ENCODE peak calls at places on chromosomes 7 and 10, in ten cellular contexts. One of them, this sample, is unnamed.

GRCh38 chr10:15543994-15544393 is 172.9 kb upstream of the FAM171A1 start:
- DNase-seq in AG04449: no peak
- DNase-seq in ELR: no peak
- DNase-seq in activated CD4-positive, alpha-beta T cell treated with anti-CD3 and anti-CD28 coated beads, Interleukin-2, amount 50 U/mL, for 24 hours: no peak
- DNase-seq in KG1: no peak
- DNase-seq in thyroid gland: no peak
- DNase-seq in heart left ventricle: no peak
- DNase-seq in smooth muscle cell of the brain vasculature: no peak
- DNase-seq in Right ventricle myocardium inferior: no peak
- DNase-seq in NCI-H748 treated with DMSO at 0.1 percent for 48 hours: no peak
- DNase-seq in this sample: no peak

GRCh38 chr7:48139461-48139860 is 31.8 kb upstream of the ABCA13 start:
- DNase-seq in Right ventricle myocardium inferior: no peak
- DNase-seq in heart left ventricle: no peak
- DNase-seq in KG1: no peak
- DNase-seq in AG04449: no peak
- DNase-seq in smooth muscle cell of the brain vasculature: no peak
- DNase-seq in thyroid gland: no peak
- DNase-seq in activated CD4-positive, alpha-beta T cell treated with anti-CD3 and anti-CD28 coated beads, Interleukin-2, amount 50 U/mL, for 24 hours: no peak
- DNase-seq in ELR: peak; percentile 38
- DNase-seq in NCI-H748 treated with DMSO at 0.1 percent for 48 hours: no peak
- DNase-seq in this sample: no peak

GRCh38 chr10:123869015-123869414 is 22.6 kb downstream of the CPXM2 start:
- DNase-seq in smooth muscle cell of the brain vasculature: no peak
- DNase-seq in activated CD4-positive, alpha-beta T cell treated with anti-CD3 and anti-CD28 coated beads, Interleukin-2, amount 50 U/mL, for 24 hours: no peak
- DNase-seq in Right ventricle myocardium inferior: no peak
- DNase-seq in AG04449: no peak
- DNase-seq in KG1: no peak
- DNase-seq in NCI-H748 treated with DMSO at 0.1 percent for 48 hours: no peak
- DNase-seq in ELR: no peak
- DNase-seq in thyroid gland: peak; percentile 36
- DNase-seq in heart left ventricle: no peak
- DNase-seq in this sample: no peak

GRCh38 chr10:129642427-129642826 is 175.4 kb downstream of the MGMT start:
- DNase-seq in Right ventricle myocardium inferior: no peak
- DNase-seq in NCI-H748 treated with DMSO at 0.1 percent for 48 hours: no peak
- DNase-seq in ELR: peak; percentile 38
- DNase-seq in activated CD4-positive, alpha-beta T cell treated with anti-CD3 and anti-CD28 coated beads, Interleukin-2, amount 50 U/mL, for 24 hours: no peak
- DNase-seq in heart left ventricle: no peak
- DNase-seq in thyroid gland: no peak
- DNase-seq in KG1: no peak
- DNase-seq in smooth muscle cell of the brain vasculature: no peak
- DNase-seq in AG04449: no peak
- DNase-seq in this sample: no peak

GRCh38 chr7:106865130-106866115 is at the start of gene PIK3CG:
- DNase-seq in smooth muscle cell of the brain vasculature: no peak
- DNase-seq in AG04449: no peak
- DNase-seq in KG1: no peak
- DNase-seq in activated CD4-positive, alpha-beta T cell treated with anti-CD3 and anti-CD28 coated beads, Interleukin-2, amount 50 U/mL, for 24 hours: peak; percentile 15
- DNase-seq in ELR: no peak
- DNase-seq in heart left ventricle: no peak
- DNase-seq in NCI-H748 treated with DMSO at 0.1 percent for 48 hours: no peak
- DNase-seq in thyroid gland: no peak
- DNase-seq in Right ventricle myocardium inferior: no peak
- DNase-seq in this sample: no peak

GRCh38 chr10:6023661-6024333 is 38.4 kb downstream of the IL2RA start:
- DNase-seq in thyroid gland: no peak
- DNase-seq in ELR: peak; percentile 45
- DNase-seq in Right ventricle myocardium inferior: no peak
- DNase-seq in KG1: no peak
- DNase-seq in AG04449: no peak
- DNase-seq in NCI-H748 treated with DMSO at 0.1 percent for 48 hours: no peak
- DNase-seq in activated CD4-positive, alpha-beta T cell treated with anti-CD3 and anti-CD28 coated beads, Interleukin-2, amount 50 U/mL, for 24 hours: no peak
- DNase-seq in smooth muscle cell of the brain vasculature: no peak
- DNase-seq in heart left ventricle: no peak
- DNase-seq in this sample: no peak

GRCh38 chr10:61822781-61823230 is 78.7 kb upstream of the ARID5B start:
- DNase-seq in smooth muscle cell of the brain vasculature: no peak
- DNase-seq in thyroid gland: no peak
- DNase-seq in ELR: peak; percentile 32
- DNase-seq in Right ventricle myocardium inferior: no peak
- DNase-seq in NCI-H748 treated with DMSO at 0.1 percent for 48 hours: no peak
- DNase-seq in KG1: no peak
- DNase-seq in activated CD4-positive, alpha-beta T cell treated with anti-CD3 and anti-CD28 coated beads, Interleukin-2, amount 50 U/mL, for 24 hours: no peak
- DNase-seq in heart left ventricle: no peak
- DNase-seq in AG04449: no peak
- DNase-seq in this sample: no peak

GRCh38 chr10:132443605-132443997 is 46.6 kb downstream of the PWWP2B start:
- DNase-seq in smooth muscle cell of the brain vasculature: no peak
- DNase-seq in heart left ventricle: no peak
- DNase-seq in activated CD4-positive, alpha-beta T cell treated with anti-CD3 and anti-CD28 coated beads, Interleukin-2, amount 50 U/mL, for 24 hours: peak; percentile 61
- DNase-seq in Right ventricle myocardium inferior: peak; percentile 63
- DNase-seq in NCI-H748 treated with DMSO at 0.1 percent for 48 hours: no peak
- DNase-seq in KG1: peak; percentile 62
- DNase-seq in thyroid gland: peak; percentile 62
- DNase-seq in AG04449: no peak
- DNase-seq in ELR: peak; percentile 74
- DNase-seq in this sample: no peak

GRCh38 chr7:39304683-39305405 is 261.4 kb upstream of the YAE1 start:
- DNase-seq in smooth muscle cell of the brain vasculature: no peak
- DNase-seq in NCI-H748 treated with DMSO at 0.1 percent for 48 hours: no peak
- DNase-seq in activated CD4-positive, alpha-beta T cell treated with anti-CD3 and anti-CD28 coated beads, Interleukin-2, amount 50 U/mL, for 24 hours: no peak
- DNase-seq in AG04449: no peak
- DNase-seq in heart left ventricle: no peak
- DNase-seq in Right ventricle myocardium inferior: no peak
- DNase-seq in ELR: peak; percentile 4
- DNase-seq in thyroid gland: no peak
- DNase-seq in KG1: no peak
- DNase-seq in this sample: no peak

GRCh38 chr10:88791924-88792323 is 10.6 kb upstream of the LIPM start:
- DNase-seq in smooth muscle cell of the brain vasculature: peak; percentile 9
- DNase-seq in KG1: no peak
- DNase-seq in AG04449: no peak
- DNase-seq in Right ventricle myocardium inferior: no peak
- DNase-seq in ELR: peak; percentile 56
- DNase-seq in NCI-H748 treated with DMSO at 0.1 percent for 48 hours: no peak
- DNase-seq in activated CD4-positive, alpha-beta T cell treated with anti-CD3 and anti-CD28 coated beads, Interleukin-2, amount 50 U/mL, for 24 hours: no peak
- DNase-seq in heart left ventricle: peak; percentile 14
- DNase-seq in thyroid gland: peak; percentile 7
- DNase-seq in this sample: no peak

GRCh38 chr7:158919686-158920085 is 63.3 kb downstream of the DYNC2I1 start:
- DNase-seq in Right ventricle myocardium inferior: no peak
- DNase-seq in NCI-H748 treated with DMSO at 0.1 percent for 48 hours: no peak
- DNase-seq in ELR: no peak
- DNase-seq in thyroid gland: no peak
- DNase-seq in heart left ventricle: no peak
- DNase-seq in AG04449: no peak
- DNase-seq in activated CD4-positive, alpha-beta T cell treated with anti-CD3 and anti-CD28 coated beads, Interleukin-2, amount 50 U/mL, for 24 hours: no peak
- DNase-seq in KG1: no peak
- DNase-seq in smooth muscle cell of the brain vasculature: no peak
- DNase-seq in this sample: no peak

GRCh38 chr10:96301616-96302015 is 2.6 kb upstream of the DNTT start:
- DNase-seq in NCI-H748 treated with DMSO at 0.1 percent for 48 hours: no peak
- DNase-seq in Right ventricle myocardium inferior: no peak
- DNase-seq in thyroid gland: no peak
- DNase-seq in heart left ventricle: no peak
- DNase-seq in ELR: no peak
- DNase-seq in smooth muscle cell of the brain vasculature: no peak
- DNase-seq in AG04449: no peak
- DNase-seq in activated CD4-positive, alpha-beta T cell treated with anti-CD3 and anti-CD28 coated beads, Interleukin-2, amount 50 U/mL, for 24 hours: no peak
- DNase-seq in KG1: no peak
- DNase-seq in this sample: no peak

GRCh38 chr7:47931788-47932425 is 16.4 kb downstream of the PKD1L1 start:
- DNase-seq in activated CD4-positive, alpha-beta T cell treated with anti-CD3 and anti-CD28 coated beads, Interleukin-2, amount 50 U/mL, for 24 hours: no peak
- DNase-seq in NCI-H748 treated with DMSO at 0.1 percent for 48 hours: no peak
- DNase-seq in Right ventricle myocardium inferior: no peak
- DNase-seq in smooth muscle cell of the brain vasculature: no peak
- DNase-seq in thyroid gland: no peak
- DNase-seq in ELR: no peak
- DNase-seq in KG1: no peak
- DNase-seq in AG04449: no peak
- DNase-seq in heart left ventricle: no peak
- DNase-seq in this sample: no peak

GRCh38 chr7:105010538-105011523 is 3.2 kb upstream of the KMT2E start:
- DNase-seq in NCI-H748 treated with DMSO at 0.1 percent for 48 hours: no peak
- DNase-seq in activated CD4-positive, alpha-beta T cell treated with anti-CD3 and anti-CD28 coated beads, Interleukin-2, amount 50 U/mL, for 24 hours: no peak
- DNase-seq in heart left ventricle: no peak
- DNase-seq in thyroid gland: no peak
- DNase-seq in smooth muscle cell of the brain vasculature: no peak
- DNase-seq in KG1: no peak
- DNase-seq in AG04449: no peak
- DNase-seq in ELR: peak; percentile 44
- DNase-seq in Right ventricle myocardium inferior: no peak
- DNase-seq in this sample: no peak

GRCh38 chr10:91925022-91925320 is 1.4 kb downstream of the BTAF1 start:
- DNase-seq in ELR: no peak
- DNase-seq in smooth muscle cell of the brain vasculature: no peak
- DNase-seq in KG1: no peak
- DNase-seq in NCI-H748 treated with DMSO at 0.1 percent for 48 hours: no peak
- DNase-seq in AG04449: no peak
- DNase-seq in thyroid gland: no peak
- DNase-seq in heart left ventricle: no peak
- DNase-seq in activated CD4-positive, alpha-beta T cell treated with anti-CD3 and anti-CD28 coated beads, Interleukin-2, amount 50 U/mL, for 24 hours: no peak
- DNase-seq in Right ventricle myocardium inferior: no peak
- DNase-seq in this sample: no peak

GRCh38 chr7:41820117-41820671 is 117.3 kb upstream of the INHBA start:
- DNase-seq in activated CD4-positive, alpha-beta T cell treated with anti-CD3 and anti-CD28 coated beads, Interleukin-2, amount 50 U/mL, for 24 hours: no peak
- DNase-seq in AG04449: no peak
- DNase-seq in ELR: peak; percentile 18
- DNase-seq in Right ventricle myocardium inferior: peak; percentile 62
- DNase-seq in NCI-H748 treated with DMSO at 0.1 percent for 48 hours: no peak
- DNase-seq in smooth muscle cell of the brain vasculature: no peak
- DNase-seq in KG1: no peak
- DNase-seq in heart left ventricle: no peak
- DNase-seq in thyroid gland: no peak
- DNase-seq in this sample: no peak

GRCh38 chr10:79178614-79179403 is 110.0 kb downstream of the ZMIZ1 start:
- DNase-seq in heart left ventricle: peak; percentile 67
- DNase-seq in ELR: peak; percentile 66
- DNase-seq in smooth muscle cell of the brain vasculature: no peak
- DNase-seq in KG1: peak; percentile 72
- DNase-seq in Right ventricle myocardium inferior: peak; percentile 69
- DNase-seq in activated CD4-positive, alpha-beta T cell treated with anti-CD3 and anti-CD28 coated beads, Interleukin-2, amount 50 U/mL, for 24 hours: no peak
- DNase-seq in AG04449: no peak
- DNase-seq in NCI-H748 treated with DMSO at 0.1 percent for 48 hours: no peak
- DNase-seq in thyroid gland: peak; percentile 84
- DNase-seq in this sample: no peak

GRCh38 chr7:44489955-44490350 is 505 bp downstream of the NUDCD3 start:
- DNase-seq in KG1: peak; percentile 57
- DNase-seq in activated CD4-positive, alpha-beta T cell treated with anti-CD3 and anti-CD28 coated beads, Interleukin-2, amount 50 U/mL, for 24 hours: peak; percentile 27
- DNase-seq in NCI-H748 treated with DMSO at 0.1 percent for 48 hours: peak; percentile 24
- DNase-seq in Right ventricle myocardium inferior: peak; percentile 69
- DNase-seq in thyroid gland: no peak
- DNase-seq in heart left ventricle: no peak
- DNase-seq in smooth muscle cell of the brain vasculature: no peak
- DNase-seq in ELR: peak; percentile 66
- DNase-seq in AG04449: no peak
- DNase-seq in this sample: peak; percentile 22

GRCh38 chr7:150941983-150942590 is 36.0 kb downstream of the KCNH2 start:
- DNase-seq in heart left ventricle: peak; percentile 68
- DNase-seq in ELR: no peak
- DNase-seq in KG1: no peak
- DNase-seq in AG04449: no peak
- DNase-seq in NCI-H748 treated with DMSO at 0.1 percent for 48 hours: no peak
- DNase-seq in thyroid gland: no peak
- DNase-seq in activated CD4-positive, alpha-beta T cell treated with anti-CD3 and anti-CD28 coated beads, Interleukin-2, amount 50 U/mL, for 24 hours: no peak
- DNase-seq in smooth muscle cell of the brain vasculature: no peak
- DNase-seq in Right ventricle myocardium inferior: no peak
- DNase-seq in this sample: peak; percentile 39

GRCh38 chr10:54402576-54402975 is 398.5 kb downstream of the PCDH15 start:
- DNase-seq in KG1: no peak
- DNase-seq in heart left ventricle: no peak
- DNase-seq in ELR: no peak
- DNase-seq in activated CD4-positive, alpha-beta T cell treated with anti-CD3 and anti-CD28 coated beads, Interleukin-2, amount 50 U/mL, for 24 hours: no peak
- DNase-seq in Right ventricle myocardium inferior: no peak
- DNase-seq in thyroid gland: no peak
- DNase-seq in smooth muscle cell of the brain vasculature: no peak
- DNase-seq in AG04449: no peak
- DNase-seq in NCI-H748 treated with DMSO at 0.1 percent for 48 hours: no peak
- DNase-seq in this sample: no peak

GRCh38 chr7:134014935-134015334 is 112.2 kb upstream of the LRGUK start:
- DNase-seq in thyroid gland: no peak
- DNase-seq in activated CD4-positive, alpha-beta T cell treated with anti-CD3 and anti-CD28 coated beads, Interleukin-2, amount 50 U/mL, for 24 hours: no peak
- DNase-seq in smooth muscle cell of the brain vasculature: no peak
- DNase-seq in NCI-H748 treated with DMSO at 0.1 percent for 48 hours: no peak
- DNase-seq in AG04449: no peak
- DNase-seq in ELR: no peak
- DNase-seq in heart left ventricle: no peak
- DNase-seq in Right ventricle myocardium inferior: no peak
- DNase-seq in KG1: no peak
- DNase-seq in this sample: no peak

GRCh38 chr7:39071116-39071515 is 93.4 kb downstream of the POU6F2 start:
- DNase-seq in AG04449: no peak
- DNase-seq in smooth muscle cell of the brain vasculature: no peak
- DNase-seq in KG1: no peak
- DNase-seq in thyroid gland: no peak
- DNase-seq in ELR: no peak
- DNase-seq in NCI-H748 treated with DMSO at 0.1 percent for 48 hours: no peak
- DNase-seq in activated CD4-positive, alpha-beta T cell treated with anti-CD3 and anti-CD28 coated beads, Interleukin-2, amount 50 U/mL, for 24 hours: no peak
- DNase-seq in heart left ventricle: no peak
- DNase-seq in Right ventricle myocardium inferior: no peak
- DNase-seq in this sample: no peak

GRCh38 chr7:2649139-2649838 is 17.5 kb downstream of the TTYH3 start:
- DNase-seq in KG1: no peak
- DNase-seq in Right ventricle myocardium inferior: no peak
- DNase-seq in NCI-H748 treated with DMSO at 0.1 percent for 48 hours: no peak
- DNase-seq in ELR: no peak
- DNase-seq in activated CD4-positive, alpha-beta T cell treated with anti-CD3 and anti-CD28 coated beads, Interleukin-2, amount 50 U/mL, for 24 hours: no peak
- DNase-seq in AG04449: no peak
- DNase-seq in heart left ventricle: no peak
- DNase-seq in smooth muscle cell of the brain vasculature: no peak
- DNase-seq in thyroid gland: no peak
- DNase-seq in this sample: no peak

GRCh38 chr7:39228946-39229345 is 251.2 kb downstream of the POU6F2 start:
- DNase-seq in smooth muscle cell of the brain vasculature: no peak
- DNase-seq in KG1: no peak
- DNase-seq in Right ventricle myocardium inferior: no peak
- DNase-seq in ELR: peak; percentile 37
- DNase-seq in heart left ventricle: no peak
- DNase-seq in AG04449: peak; percentile 54
- DNase-seq in NCI-H748 treated with DMSO at 0.1 percent for 48 hours: no peak
- DNase-seq in thyroid gland: no peak
- DNase-seq in activated CD4-positive, alpha-beta T cell treated with anti-CD3 and anti-CD28 coated beads, Interleukin-2, amount 50 U/mL, for 24 hours: no peak
- DNase-seq in this sample: no peak

This sample was measured in NCI-H774.